ENCODE peak calls at places on chromosomes 1 and 21, in seven cellular contexts. L is GF-D8; Z is M059J; S is LHCN-M2; E is stimulated activated CD4-positive, alpha-beta T cell treated with anti-CD3 and anti-CD28 coated beads, Interleukin-1b, Interleukin-23, amount 100 ng/mL, for 1 hour; N is NCI-H1105; K is effector CD4-positive, alpha-beta T cell. M is an unnamed sample.

GRCh38 chr1:29698033-29698432 is 461.7 kb downstream of the PTPRU start:
- DNase-seq in L (no peak), Z (peak), S (peak), E (no peak), N (no peak), K (no peak), M (peak)

GRCh38 chr1:87273291-87273690 is 55.4 kb upstream of the LMO4 start:
- DNase-seq in L (no peak), Z (no peak), S (no peak), E (no peak), N (no peak), K (no peak), M (no peak)

GRCh38 chr1:229594227-229595008 is 31.5 kb downstream of the TAF5L start:
- DNase-seq in L (no peak), Z (no peak), S (no peak), E (no peak), N (no peak), K (no peak), M (no peak)

GRCh38 chr1:118974641-118975040 is 13.5 kb downstream of the TBX15 start:
- DNase-seq in L (no peak), Z (no peak), S (no peak), E (no peak), N (no peak), K (no peak), M (no peak)

GRCh38 chr21:17590443-17590842 is 22.3 kb downstream of the BTG3 start:
- DNase-seq in L (no peak), Z (no peak), S (no peak), E (no peak), N (no peak), K (no peak), M (no peak)

GRCh38 chr1:192713921-192714320 is 78.0 kb downstream of the RGS13 start:
- DNase-seq in L (no peak), Z (peak), S (no peak), E (no peak), N (no peak), K (no peak), M (peak)

GRCh38 chr1:63322248-63322943 is at the start of gene FOXD3:
- DNase-seq in L (no peak), Z (peak), S (peak), E (no peak), N (peak), K (no peak), M (peak)

GRCh38 chr1:64043976-64044375 is 159.4 kb upstream of the UBE2U start:
- DNase-seq in L (no peak), Z (peak), S (peak), E (no peak), N (no peak), K (no peak), M (peak)

GRCh38 chr1:101005871-101006270 is 19.7 kb downstream of the DPH5 start:
- DNase-seq in L (no peak), Z (peak), S (peak), E (no peak), N (no peak), K (no peak), M (no peak)

GRCh38 chr1:228144213-228145049 is 4.4 kb downstream of the GUK1 start:
- DNase-seq in L (no peak), Z (no peak), S (no peak), E (no peak), N (no peak), K (no peak), M (no peak)

GRCh38 chr1:3476666-3477065 is 22.2 kb downstream of the ARHGEF16 start:
- DNase-seq in L (no peak), Z (no peak), S (no peak), E (no peak), N (no peak), K (no peak), M (no peak)

GRCh38 chr1:224203243-224204016 is 20.4 kb downstream of the DEGS1 start:
- DNase-seq in L (no peak), Z (peak), S (peak), E (no peak), N (no peak), K (no peak), M (peak)

GRCh38 chr1:22252248-22252647 is 109.4 kb upstream of the WNT4 start:
- DNase-seq in L (no peak), Z (no peak), S (no peak), E (no peak), N (no peak), K (no peak), M (no peak)

GRCh38 chr21:37564924-37565529 is 198.5 kb downstream of the DYRK1A start:
- DNase-seq in L (no peak), Z (peak), S (peak), E (no peak), N (peak), K (no peak), M (peak)

GRCh38 chr1:247360991-247361721 is 29.5 kb upstream of the ZNF496 start:
- DNase-seq in L (no peak), Z (no peak), S (peak), E (no peak), N (no peak), K (no peak), M (no peak)

GRCh38 chr1:212858461-212859265 is 588 bp downstream of the FLVCR1 start:
- DNase-seq in L (no peak), Z (peak), S (peak), E (no peak), N (no peak), K (no peak), M (peak)

GRCh38 chr21:25934771-25935224 is 200.0 kb downstream of the GABPA start:
- DNase-seq in L (peak), Z (peak), S (peak), E (no peak), N (no peak), K (no peak), M (peak)

GRCh38 chr1:168443356-168443755 is 100.4 kb downstream of the XCL2 start:
- DNase-seq in L (no peak), Z (no peak), S (no peak), E (no peak), N (no peak), K (no peak), M (no peak)

GRCh38 chr1:62084304-62084905 is 110.2 kb upstream of the L1TD1 start:
- DNase-seq in L (no peak), Z (peak), S (no peak), E (no peak), N (no peak), K (no peak), M (peak)

GRCh38 chr1:54199765-54200518 is at the start of the genes CYB5RL and MRPL37:
- DNase-seq in L (peak), Z (peak), S (peak), E (peak), N (peak), K (peak), M (peak)

GRCh38 chr1:29180497-29181412 is 945 bp downstream of the SRSF4 start:
- DNase-seq in L (peak), Z (no peak), S (peak), E (no peak), N (no peak), K (peak), M (no peak)

GRCh38 chr1:61301824-61302652 is 219.7 kb downstream of the NFIA start:
- DNase-seq in L (no peak), Z (peak), S (peak), E (no peak), N (no peak), K (no peak), M (no peak)

GRCh38 chr1:221328371-221328770 is 413.5 kb downstream of the DUSP10 start:
- DNase-seq in L (no peak), Z (no peak), S (peak), E (no peak), N (no peak), K (no peak), M (no peak)

GRCh38 chr21:45530423-45531113 is 11.7 kb downstream of the SLC19A1 start:
- DNase-seq in L (no peak), Z (no peak), S (no peak), E (no peak), N (no peak), K (no peak), M (no peak)